ENCODE peak calls at places on chromosomes 4 and X, in seven cellular contexts. S is brain microvascular endothelial cell, D is fibroblast of pulmonary artery, T is AG04450, R is fibroblast of mammary gland, W is endodermal cell, E is dorsolateral prefrontal cortex. X is an unnamed sample.
A peak's percentile ranks its signal among the peaks of the same experiment; 100 is the strongest.

GRCh38 chr4:88738146-88738545 is 40.5 kb upstream of the NAP1L5 start:
- DNase-seq in E (no peak), R (no peak), S (no peak), T (no peak), W (no peak), D (no peak), X (no peak)

GRCh38 chr4:142265946-142266345 is 580.2 kb downstream of the INPP4B start:
- DNase-seq in D (no peak), R (no peak), S (no peak), T (no peak), E (no peak), W (no peak), X (no peak)

GRCh38 chr4:26732356-26732755 is 128.3 kb upstream of the STIM2 start:
- DNase-seq in T (no peak), D (no peak), W (no peak), R (no peak), E (no peak), S (no peak), X (no peak)

GRCh38 chrX:18702362-18703195 is 4.9 kb upstream of the PPEF1 start:
- DNase-seq in S (peak; percentile 37), R (peak; percentile 49), T (no peak), E (no peak), D (peak; percentile 84), W (no peak), X (no peak)

GRCh38 chr4:154467886-154468285 is 23.7 kb downstream of the DCHS2 start:
- DNase-seq in R (peak; percentile 40), T (no peak), E (no peak), D (no peak), S (no peak), W (no peak), X (no peak)

GRCh38 chr4:138182838-138183426 is 59.2 kb downstream of the SLC7A11 start:
- DNase-seq in D (peak; percentile 89), E (no peak), R (peak; percentile 82), T (peak; percentile 26), S (peak; percentile 60), W (no peak), X (no peak)

GRCh38 chr4:175827510-175827909 is 15.4 kb upstream of the GPM6A start:
- DNase-seq in T (no peak), S (no peak), W (no peak), E (no peak), D (no peak), R (no peak), X (no peak)

GRCh38 chrX:13891367-13892146 is 74.7 kb upstream of the GPM6B start:
- DNase-seq in E (no peak), S (no peak), D (no peak), T (no peak), R (no peak), W (no peak), X (no peak)

GRCh38 chr4:140659935-140660710 is 91.4 kb upstream of the UCP1 start:
- DNase-seq in W (no peak), T (no peak), E (no peak), S (no peak), R (no peak), D (no peak), X (no peak)

GRCh38 chr4:24010573-24010972 is 120.7 kb upstream of the PPARGC1A start:
- DNase-seq in R (no peak), W (no peak), S (no peak), D (no peak), T (no peak), E (no peak), X (no peak)

GRCh38 chrX:13938053-13938765 is 91.5 kb downstream of the GEMIN8 start:
- DNase-seq in D (peak; percentile 2), R (no peak), T (no peak), W (peak; percentile 78), S (no peak), E (no peak), X (no peak)

GRCh38 chr4:26217961-26218676 is 102.7 kb upstream of the RBPJ start:
- DNase-seq in S (no peak), W (peak; percentile 60), D (no peak), T (no peak), R (peak; percentile 48), E (no peak), X (peak; percentile 10)

GRCh38 chrX:21811832-21812231 is 27.6 kb upstream of the MBTPS2 start:
- DNase-seq in E (no peak), S (no peak), R (no peak), T (no peak), D (no peak), W (no peak), X (no peak)

GRCh38 chr4:100504086-100504874 is 13.5 kb downstream of the EMCN start:
- DNase-seq in T (no peak), S (peak; percentile 51), R (no peak), E (no peak), D (no peak), W (peak; percentile 62), X (no peak)

GRCh38 chr4:152369903-152370296 is 166.0 kb downstream of the FBXW7 start:
- DNase-seq in W (no peak), D (no peak), T (no peak), S (no peak), E (no peak), R (no peak), X (no peak)

GRCh38 chrX:116930311-116930710 is 467.5 kb upstream of the CT83 start:
- DNase-seq in T (no peak), E (no peak), W (peak; percentile 61), R (no peak), D (no peak), S (no peak), X (no peak)

GRCh38 chrX:148069759-148070503 is 88.8 kb downstream of the FMR1NB start:
- DNase-seq in D (no peak), T (no peak), E (no peak), W (no peak), R (no peak), S (no peak), X (peak; percentile 12)

GRCh38 chr4:139767168-139767567 is 101.5 kb downstream of the MGST2 start:
- DNase-seq in W (no peak), S (no peak), E (no peak), R (no peak), D (no peak), T (no peak), X (no peak)

GRCh38 chr4:2832309-2832980 is 11.2 kb upstream of the ADD1 start:
- DNase-seq in D (no peak), E (no peak), T (no peak), R (no peak), W (peak; percentile 28), S (no peak), X (no peak)

GRCh38 chr4:85953651-85954018 is 406.2 kb downstream of the MAPK10 start:
- DNase-seq in W (no peak), E (no peak), R (peak; percentile 66), S (peak; percentile 56), T (no peak), D (peak; percentile 63), X (no peak)

GRCh38 chrX:19790829-19791228 is 96.6 kb downstream of the SH3KBP1 start:
- DNase-seq in W (no peak), T (no peak), R (no peak), D (no peak), E (no peak), S (no peak), X (no peak)

GRCh38 chr4:158929939-158930344 is 161.1 kb downstream of the FNIP2 start:
- DNase-seq in T (no peak), D (no peak), E (no peak), S (no peak), R (no peak), W (no peak), X (no peak)

GRCh38 chrX:17032351-17032750 is 85.9 kb downstream of the REPS2 start:
- DNase-seq in D (peak; percentile 78), W (no peak), T (no peak), R (peak; percentile 88), S (peak; percentile 4), E (no peak), X (no peak)

GRCh38 chr4:117093581-117093980 is 8.2 kb upstream of the TRAM1L1 start:
- DNase-seq in R (peak; percentile 14), E (no peak), D (peak; percentile 11), T (no peak), W (no peak), S (peak; percentile 64), X (no peak)

GRCh38 chr4:101782546-101782945 is 8.0 kb upstream of the BANK1 start:
- DNase-seq in S (no peak), W (no peak), T (no peak), D (no peak), R (no peak), E (no peak), X (no peak)

GRCh38 chrX:56978172-56978571 is 17.2 kb downstream of the SPIN3 start:
- DNase-seq in T (no peak), D (peak; percentile 59), R (peak; percentile 57), E (no peak), S (peak; percentile 40), W (peak; percentile 78), X (no peak)
- TF ChIP-seq CTCF in T (peak; percentile 66), D (peak; percentile 65), R (peak; percentile 74), E (peak; percentile 79), S (peak; percentile 74), W (peak; percentile 75), X (peak; percentile 57)

DNA sequence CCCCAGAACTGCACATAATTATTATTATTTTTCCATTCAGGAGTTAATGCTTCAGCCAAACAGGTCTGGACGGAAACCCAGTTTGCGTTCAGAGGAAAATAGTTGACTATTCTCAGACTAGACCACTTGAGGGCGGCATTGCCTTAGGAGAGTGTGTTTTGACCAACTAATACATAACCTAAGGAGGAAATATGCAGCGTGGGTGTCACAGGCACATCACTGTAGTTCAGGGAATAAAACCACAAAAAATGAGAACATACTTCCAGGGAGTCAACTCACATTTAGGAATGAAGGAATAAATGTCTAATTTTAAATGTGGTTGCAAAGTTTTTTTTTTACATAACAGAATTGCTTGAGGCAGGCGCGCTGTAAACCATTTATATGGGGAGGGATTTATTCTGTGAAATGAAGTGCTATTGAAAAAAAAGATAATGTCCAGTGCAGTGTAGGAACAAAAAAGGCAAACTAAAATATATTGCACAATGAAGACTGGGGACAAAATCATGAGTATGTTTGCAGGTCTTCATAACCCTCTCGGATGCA is 93.3 kb downstream of the SYNPO2 start:
- DNase-seq in S (peak; percentile 89), D (peak; percentile 88), T (peak; percentile 91), W (peak; percentile 81), R (peak; percentile 94), E (peak; percentile 32), X (peak; percentile 10)
- H3K4me3 ChIP-seq in S (no peak overlapping the region), D (no peak overlapping the region), T (no peak overlapping the region), W (no peak overlapping the region), R (no peak overlapping the region), E (no peak overlapping the region), X (no peak overlapping the region)

GRCh38 chr4:52979821-52980590 is 117.9 kb downstream of the RASL11B start:
- DNase-seq in S (no peak), R (no peak), T (no peak), D (no peak), W (no peak), E (no peak), X (no peak)
- TF ChIP-seq CTCF in S (no peak), R (no peak), T (no peak), D (no peak), W (no peak), E (no peak), X (no peak)

DNA sequence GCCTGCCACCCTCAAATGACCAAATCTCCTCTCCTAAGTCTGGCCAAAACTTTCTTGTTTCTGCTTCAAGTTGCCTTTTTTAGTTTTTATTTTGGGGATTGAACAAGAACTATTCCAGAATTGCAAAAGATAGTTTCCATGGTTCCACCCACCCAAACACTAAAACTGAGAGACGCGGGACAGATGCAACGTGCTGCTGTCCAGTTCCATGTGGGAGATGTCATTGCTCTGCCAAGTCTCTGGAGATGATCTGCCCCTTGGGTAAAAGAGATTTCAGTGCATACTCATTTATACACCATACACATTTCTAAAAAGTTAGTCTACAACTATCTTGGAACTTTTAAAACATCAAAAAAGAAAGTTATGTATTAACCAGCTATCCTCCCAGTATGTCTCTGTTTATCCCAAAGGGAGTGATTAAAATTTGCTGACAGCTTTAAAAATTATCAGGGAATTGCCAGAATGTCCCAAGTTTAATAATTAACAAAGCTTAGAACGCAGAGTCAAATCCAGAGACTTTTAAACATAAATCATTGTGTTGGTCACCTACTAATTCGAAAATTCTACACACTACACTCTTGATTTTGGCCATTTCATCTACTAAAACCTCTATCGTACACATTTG is 3.2 kb downstream of the MAOB start:
- DNase-seq in D (no peak), E (no peak), R (no peak), S (no peak), W (no peak), T (no peak), X (no peak)
- H3K4me3 ChIP-seq in D (no peak overlapping the region), E (no peak overlapping the region), R (no peak overlapping the region), S (no peak overlapping the region), W (no peak overlapping the region), T (no peak overlapping the region), X (no peak overlapping the region)

X was measured in GM12864.